ENCODE peak calls at places on chromosomes 12 and 14, in nine cellular contexts. F, X, A, W, Q, T, H, V and P are unnamed samples.

GRCh38 chr12:68028647-68029046 is 39.4 kb downstream of the IFNG-AS1 start:
- DNase-seq in A (no peak), Q (no peak), V (no peak), W (no peak), F (no peak), X (no peak), T (no peak), H (no peak), P (no peak)

GRCh38 chr12:23202746-23203145 is 577.8 kb downstream of the ETNK1 start:
- DNase-seq in T (no peak), W (no peak), H (no peak), A (no peak), X (no peak), V (no peak), F (no peak), Q (no peak), P (no peak)

GRCh38 chr12:27970391-27970980 is 2.0 kb downstream of the PTHLH start:
- DNase-seq in V (peak), Q (no peak), F (no peak), W (no peak), X (no peak), H (no peak), T (peak), A (peak), P (peak)

GRCh38 chr14:76576047-76576741 is 185.1 kb upstream of the VASH1 start:
- DNase-seq in T (peak), A (no peak), W (no peak), F (no peak), H (no peak), V (no peak), Q (no peak), X (no peak), P (no peak)

GRCh38 chr14:78974691-78975090 is 804.5 kb downstream of the NRXN3 start:
- DNase-seq in W (no peak), Q (no peak), H (no peak), F (no peak), V (no peak), T (peak), X (no peak), A (no peak), P (no peak)

GRCh38 chr12:52942056-52942913 is 6.6 kb upstream of the KRT18 start:
- DNase-seq in H (no peak), X (no peak), V (no peak), A (no peak), T (no peak), W (no peak), F (no peak), Q (no peak), P (no peak)

GRCh38 chr12:89461649-89462612 is 62.7 kb downstream of the GALNT4 start:
- DNase-seq in F (peak), V (no peak), H (no peak), W (peak), X (no peak), Q (no peak), T (peak), A (no peak), P (peak)

GRCh38 chr12:131049002-131049401 is 95.3 kb downstream of the ADGRD1 start:
- DNase-seq in A (no peak), W (no peak), H (no peak), Q (no peak), X (no peak), V (peak), F (no peak), T (no peak), P (no peak)

GRCh38 chr14:64293976-64294671 is at the start of gene ESR2:
- DNase-seq in H (peak), V (peak), F (peak), T (peak), X (no peak), W (peak), Q (peak), A (peak), P (peak)

GRCh38 chr12:46224401-46224800 is 44.4 kb downstream of the SLC38A1 start:
- DNase-seq in W (no peak), X (peak), H (no peak), V (no peak), A (no peak), T (peak), F (no peak), Q (peak), P (no peak)

GRCh38 chr14:66944872-66945271 is 244.4 kb upstream of the GARIN2 start:
- DNase-seq in A (no peak), H (no peak), X (no peak), T (peak), W (peak), Q (no peak), V (no peak), F (no peak), P (no peak)

GRCh38 chr12:52969828-52970569 is 21.1 kb downstream of the KRT18 start:
- DNase-seq in V (peak), W (no peak), X (no peak), T (no peak), Q (no peak), F (no peak), H (no peak), A (no peak), P (no peak)

GRCh38 chr12:110901401-110901800 is 19.0 kb downstream of the MYL2 start:
- DNase-seq in V (no peak), Q (no peak), W (no peak), T (no peak), A (no peak), H (no peak), X (no peak), F (no peak), P (no peak)

GRCh38 chr12:97903356-97903755 is 440.8 kb downstream of the RMST start:
- DNase-seq in X (no peak), H (no peak), V (no peak), A (no peak), T (no peak), Q (no peak), F (no peak), W (no peak), P (no peak)

GRCh38 chr14:39320318-39320717 is 86.6 kb downstream of the MIA2 start:
- DNase-seq in W (no peak), H (no peak), Q (no peak), F (no peak), V (no peak), X (no peak), A (no peak), T (no peak), P (no peak)

GRCh38 chr14:80636071-80636470 is 305.5 kb downstream of the CEP128 start:
- DNase-seq in T (peak), F (no peak), V (no peak), X (no peak), W (peak), A (no peak), Q (no peak), H (no peak), P (no peak)

GRCh38 chr14:100785626-100786025 is 40.3 kb upstream of the MEG3 start:
- DNase-seq in H (no peak), T (no peak), A (no peak), V (peak), X (no peak), F (no peak), W (no peak), Q (no peak), P (no peak)

GRCh38 chr14:66288511-66288910 is 197.7 kb upstream of the CCDC196 start:
- DNase-seq in W (no peak), F (no peak), H (no peak), X (no peak), T (no peak), Q (no peak), A (no peak), V (no peak), P (no peak)

GRCh38 chr12:132173135-132174014 is 29.1 kb downstream of the NOC4L start:
- DNase-seq in H (peak), Q (no peak), X (no peak), F (peak), A (no peak), V (peak), T (no peak), W (peak), P (no peak)

GRCh38 chr14:50321009-50321660 is 9.0 kb downstream of the DMAC2L start:
- DNase-seq in V (no peak), X (no peak), H (peak), T (peak), W (peak), F (peak), A (peak), Q (peak), P (peak)
- TF ChIP-seq CTCF in V (peak), X (peak), H (peak), T (peak), W (peak), F (peak), A (peak), Q (peak), P (peak)

DNA sequence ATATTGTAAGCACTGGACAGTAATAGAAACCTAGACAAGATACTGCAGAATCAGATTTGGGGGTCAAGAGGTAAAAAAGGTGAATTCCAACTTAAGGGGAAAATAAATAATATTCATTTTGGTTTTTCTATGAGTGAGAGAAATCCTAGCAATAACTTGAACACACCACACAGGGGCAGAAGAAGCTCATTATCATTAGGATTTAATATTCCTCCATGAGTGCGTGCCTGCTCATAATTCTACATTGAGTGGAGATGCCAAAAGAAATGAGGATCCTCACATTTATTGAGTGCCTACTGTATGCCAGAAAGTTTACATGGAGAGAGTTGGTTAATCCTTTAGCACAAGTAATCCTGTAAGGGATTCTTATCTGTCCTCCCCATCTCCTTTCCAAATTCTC is 40.5 kb upstream of the C14orf132 start:
- DNase-seq in T (peak), X (no peak), A (no peak), W (no peak), V (no peak), H (no peak), Q (no peak), F (no peak), P (no peak)
- TF ChIP-seq CTCF in T (peak), X (peak), A (no peak), W (no peak), V (peak), H (peak), Q (peak), F (no peak), P (no peak)

GRCh38 chr14:85528080-85528881 is 1.7 kb upstream of the FLRT2 start:
- DNase-seq in Q (peak), W (no peak), X (peak), T (peak), F (no peak), A (peak), H (peak), V (no peak), P (no peak)
- TF ChIP-seq CTCF in Q (peak), W (no peak), X (peak), T (peak), F (no peak), A (no peak), H (peak), V (peak), P (no peak)

DNA sequence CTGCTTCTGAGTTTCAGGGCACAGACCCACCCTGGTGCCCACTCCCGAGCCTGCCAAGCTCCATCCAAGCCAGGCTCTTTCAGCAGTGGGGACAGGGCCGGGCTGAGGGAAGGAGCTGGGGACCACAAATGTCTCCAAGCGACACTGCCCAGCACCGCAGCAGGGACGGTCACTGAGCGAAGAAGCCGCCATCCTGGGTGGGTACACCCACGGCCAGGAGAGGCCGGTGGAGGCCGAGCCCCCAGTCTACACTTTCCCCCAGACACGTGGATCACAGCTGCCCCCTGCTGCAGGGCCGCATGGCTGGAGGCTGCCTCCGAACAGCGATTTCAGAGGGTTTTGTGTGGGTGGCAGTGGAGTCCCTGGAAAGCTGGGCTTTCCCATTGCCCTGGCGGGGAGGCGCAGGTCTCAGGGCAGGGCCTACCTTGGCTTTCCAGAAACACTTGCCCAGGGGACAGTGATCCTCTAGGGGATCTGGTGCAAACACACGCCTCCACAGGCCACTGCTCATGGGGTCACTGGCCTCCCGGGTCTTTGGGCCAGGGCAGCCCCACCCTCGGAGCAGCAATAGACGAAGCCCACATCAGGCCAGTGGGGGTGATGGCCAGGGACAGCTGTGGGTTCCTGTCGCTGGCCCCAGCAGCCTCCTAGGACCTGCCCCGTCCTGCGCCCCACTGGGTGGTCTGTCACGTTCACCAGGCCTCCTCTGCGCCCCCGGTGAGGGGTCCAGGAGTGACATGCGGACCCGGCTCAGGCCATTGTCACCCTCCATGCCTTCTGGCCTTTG is 1.2 kb upstream of the GPR132 start:
- DNase-seq in H (no peak), A (no peak), V (peak), F (no peak), X (no peak), T (no peak), W (peak), Q (no peak), P (peak)
- TF ChIP-seq CTCF in H (no peak), A (no peak), V (no peak), F (no peak), X (no peak), T (no peak), W (peak), Q (no peak), P (peak)

GRCh38 chr12:55726911-55727310 is 1.9 kb downstream of the CD63 start:
- DNase-seq in F (no peak), A (no peak), X (no peak), Q (no peak), T (no peak), W (no peak), V (peak), H (no peak), P (no peak)

GRCh38 chr12:55728932-55729591 is at the start of gene CD63:
- DNase-seq in A (peak), V (peak), T (peak), H (peak), Q (peak), X (peak), W (peak), F (peak), P (peak)

GRCh38 chr12:55729592-55730446 is 1.0 kb upstream of the CD63 start:
- DNase-seq in F (peak), T (peak), V (peak), H (peak), A (peak), X (peak), Q (peak), W (peak), P (peak)

GRCh38 chr12:55727643-55728184 is 1.1 kb downstream of the CD63 start:
- DNase-seq in F (no peak), Q (peak), A (no peak), V (peak), T (no peak), X (no peak), W (no peak), H (no peak), P (no peak)

GRCh38 chr12:55728185-55728931 is 451 bp downstream of the CD63 start:
- DNase-seq in H (peak), Q (peak), T (no peak), F (no peak), V (peak), A (peak), X (no peak), W (peak), P (no peak)
- TF ChIP-seq CTCF in H (no peak), Q (no peak), T (no peak), F (no peak), V (no peak), A (no peak), X (no peak), W (no peak), P (no peak)

GRCh38 chr14:61491876-61492440 is 170.6 kb downstream of the PRKCH start:
- DNase-seq in X (no peak), Q (peak), V (no peak), F (no peak), H (no peak), W (no peak), T (no peak), A (no peak), P (no peak)

GRCh38 chr14:61493239-61493638 is 171.9 kb downstream of the PRKCH start:
- DNase-seq in A (no peak), V (no peak), F (no peak), Q (no peak), W (no peak), X (no peak), H (no peak), T (peak), P (no peak)

GRCh38 chr14:61493996-61494395 is 172.6 kb downstream of the PRKCH start:
- DNase-seq in F (no peak), V (no peak), Q (no peak), A (no peak), H (no peak), W (no peak), T (peak), X (no peak), P (no peak)

GRCh38 chr14:61491224-61491623 is 169.8 kb downstream of the PRKCH start:
- DNase-seq in Q (no peak), X (no peak), V (no peak), H (no peak), F (no peak), A (no peak), W (no peak), T (no peak), P (no peak)

DNA sequence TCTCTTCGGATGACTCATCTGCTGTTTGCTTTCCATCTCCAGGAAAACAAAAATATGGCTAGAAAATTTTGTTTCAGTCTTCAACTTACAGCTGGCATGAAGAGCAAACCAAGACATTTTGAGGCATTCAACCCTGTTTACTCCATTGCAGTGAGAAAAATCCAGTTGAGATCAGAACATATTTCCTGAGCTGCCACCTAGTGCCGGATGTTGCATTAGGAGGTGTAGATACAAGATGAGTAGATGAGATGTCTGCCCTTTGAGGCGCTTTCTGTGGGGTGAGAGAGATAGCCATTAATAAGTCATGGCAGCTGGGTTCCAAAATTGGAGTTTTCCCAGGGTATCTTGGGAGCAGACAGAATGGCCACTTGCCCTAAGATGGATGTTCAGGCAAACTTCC is 171.1 kb downstream of the PRKCH start:
- DNase-seq in V (no peak), H (no peak), W (no peak), X (no peak), T (no peak), A (no peak), F (no peak), Q (no peak), P (no peak)
- TF ChIP-seq CTCF in V (no peak), H (no peak), W (no peak), X (no peak), T (no peak), A (no peak), F (no peak), Q (no peak), P (no peak)

GRCh38 chr12:30457621-30458289 is 237.9 kb downstream of the IPO8 start:
- DNase-seq in X (no peak), V (no peak), A (no peak), F (no peak), H (no peak), T (peak), W (no peak), Q (peak), P (no peak)
- TF ChIP-seq CTCF in X (peak), V (no peak), A (no peak), F (no peak), H (peak), T (peak), W (no peak), Q (peak), P (no peak)

GRCh38 chr14:36256131-36256801 is 64.2 kb downstream of the MBIP start:
- DNase-seq in T (peak), F (no peak), V (no peak), H (no peak), A (no peak), Q (peak), X (no peak), W (no peak), P (no peak)

GRCh38 chr14:36258241-36258640 is 62.2 kb downstream of the MBIP start:
- DNase-seq in V (no peak), Q (no peak), A (no peak), X (no peak), W (no peak), F (no peak), H (no peak), T (no peak), P (no peak)

GRCh38 chr14:36254020-36254614 is 66.3 kb downstream of the MBIP start:
- DNase-seq in F (no peak), X (no peak), A (no peak), Q (no peak), T (peak), V (no peak), H (no peak), W (no peak), P (no peak)
- TF ChIP-seq CTCF in F (no peak), X (no peak), A (no peak), Q (no peak), T (peak), V (peak), H (no peak), W (no peak), P (no peak)